ENCODE peak calls at places on chromosomes 5 and 9, in ten cellular contexts. One of them, this sample, is unnamed.
A peak's percentile ranks its signal among the peaks of the same experiment; 100 is the strongest.

GRCh38 chr5:172454355-172455086 is at the start of gene SH3PXD2B:
- DNase-seq in T-helper 1 cell: no peak
- DNase-seq in cardiac fibroblast: peak; percentile 63
- DNase-seq in GM06990: peak; percentile 39
- DNase-seq in stimulated activated naive CD8-positive, alpha-beta T cell treated with anti-CD3 and anti-CD28 coated beads, Interleukin-15, amount 100 ng/mL, for 72 hours: peak; percentile 27
- DNase-seq in coronary artery: no peak
- DNase-seq in astrocyte of the spinal cord: peak; percentile 39
- DNase-seq in HCEC 1CT: peak; percentile 78
- DNase-seq in ACHN: peak; percentile 55
- DNase-seq in NCI-H1092: no peak
- DNase-seq in this sample: peak; percentile 70

GRCh38 chr9:133113163-133113927 is 7.7 kb downstream of the RALGDS start:
- DNase-seq in NCI-H1092: no peak
- DNase-seq in ACHN: no peak
- DNase-seq in GM06990: no peak
- DNase-seq in coronary artery: no peak
- DNase-seq in T-helper 1 cell: no peak
- DNase-seq in astrocyte of the spinal cord: peak; percentile 74
- DNase-seq in cardiac fibroblast: no peak
- DNase-seq in HCEC 1CT: no peak
- DNase-seq in stimulated activated naive CD8-positive, alpha-beta T cell treated with anti-CD3 and anti-CD28 coated beads, Interleukin-15, amount 100 ng/mL, for 72 hours: no peak
- DNase-seq in this sample: peak; percentile 69

GRCh38 chr5:68409259-68409658 is 193.7 kb downstream of the PIK3R1 start:
- DNase-seq in HCEC 1CT: peak; percentile 90
- DNase-seq in stimulated activated naive CD8-positive, alpha-beta T cell treated with anti-CD3 and anti-CD28 coated beads, Interleukin-15, amount 100 ng/mL, for 72 hours: no peak
- DNase-seq in GM06990: no peak
- DNase-seq in ACHN: peak; percentile 11
- DNase-seq in coronary artery: no peak
- DNase-seq in cardiac fibroblast: peak; percentile 78
- DNase-seq in NCI-H1092: no peak
- DNase-seq in astrocyte of the spinal cord: peak; percentile 14
- DNase-seq in T-helper 1 cell: no peak
- DNase-seq in this sample: peak; percentile 93

GRCh38 chr5:172778223-172778814 is 7.3 kb upstream of the DUSP1 start:
- DNase-seq in coronary artery: no peak
- DNase-seq in T-helper 1 cell: no peak
- DNase-seq in GM06990: no peak
- DNase-seq in HCEC 1CT: peak; percentile 85
- DNase-seq in stimulated activated naive CD8-positive, alpha-beta T cell treated with anti-CD3 and anti-CD28 coated beads, Interleukin-15, amount 100 ng/mL, for 72 hours: no peak
- DNase-seq in cardiac fibroblast: peak; percentile 90
- DNase-seq in astrocyte of the spinal cord: peak; percentile 93
- DNase-seq in ACHN: peak; percentile 86
- DNase-seq in NCI-H1092: no peak
- DNase-seq in this sample: peak; percentile 90

GRCh38 chr9:38263534-38263933 is 129.0 kb upstream of the ALDH1B1 start:
- DNase-seq in NCI-H1092: no peak
- DNase-seq in astrocyte of the spinal cord: peak; percentile 42
- DNase-seq in ACHN: peak; percentile 45
- DNase-seq in coronary artery: no peak
- DNase-seq in T-helper 1 cell: no peak
- DNase-seq in GM06990: no peak
- DNase-seq in cardiac fibroblast: peak; percentile 58
- DNase-seq in stimulated activated naive CD8-positive, alpha-beta T cell treated with anti-CD3 and anti-CD28 coated beads, Interleukin-15, amount 100 ng/mL, for 72 hours: no peak
- DNase-seq in HCEC 1CT: peak; percentile 31
- DNase-seq in this sample: peak; percentile 40

GRCh38 chr9:77521091-77521490 is 127.0 kb downstream of the GNA14 start:
- DNase-seq in coronary artery: no peak
- DNase-seq in NCI-H1092: no peak
- DNase-seq in ACHN: no peak
- DNase-seq in T-helper 1 cell: no peak
- DNase-seq in cardiac fibroblast: no peak
- DNase-seq in stimulated activated naive CD8-positive, alpha-beta T cell treated with anti-CD3 and anti-CD28 coated beads, Interleukin-15, amount 100 ng/mL, for 72 hours: no peak
- DNase-seq in GM06990: no peak
- DNase-seq in astrocyte of the spinal cord: no peak
- DNase-seq in HCEC 1CT: no peak
- DNase-seq in this sample: no peak

GRCh38 chr9:133375116-133375723 is 640 bp downstream of the SURF4 start:
- DNase-seq in HCEC 1CT: peak; percentile 48
- DNase-seq in GM06990: peak; percentile 52
- DNase-seq in stimulated activated naive CD8-positive, alpha-beta T cell treated with anti-CD3 and anti-CD28 coated beads, Interleukin-15, amount 100 ng/mL, for 72 hours: peak; percentile 52
- DNase-seq in ACHN: peak; percentile 38
- DNase-seq in cardiac fibroblast: peak; percentile 61
- DNase-seq in coronary artery: no peak
- DNase-seq in astrocyte of the spinal cord: peak; percentile 54
- DNase-seq in NCI-H1092: no peak
- DNase-seq in T-helper 1 cell: no peak
- DNase-seq in this sample: peak; percentile 58

GRCh38 chr5:101102506-101102905 is 199.4 kb upstream of the ST8SIA4 start:
- DNase-seq in ACHN: peak; percentile 16
- DNase-seq in stimulated activated naive CD8-positive, alpha-beta T cell treated with anti-CD3 and anti-CD28 coated beads, Interleukin-15, amount 100 ng/mL, for 72 hours: no peak
- DNase-seq in GM06990: no peak
- DNase-seq in NCI-H1092: no peak
- DNase-seq in coronary artery: no peak
- DNase-seq in HCEC 1CT: no peak
- DNase-seq in T-helper 1 cell: no peak
- DNase-seq in astrocyte of the spinal cord: peak; percentile 9
- DNase-seq in cardiac fibroblast: no peak
- DNase-seq in this sample: no peak

GRCh38 chr5:132327278-132327959 is 33.2 kb downstream of the SLC22A4 start:
- DNase-seq in coronary artery: no peak
- DNase-seq in astrocyte of the spinal cord: no peak
- DNase-seq in stimulated activated naive CD8-positive, alpha-beta T cell treated with anti-CD3 and anti-CD28 coated beads, Interleukin-15, amount 100 ng/mL, for 72 hours: no peak
- DNase-seq in HCEC 1CT: peak; percentile 13
- DNase-seq in NCI-H1092: no peak
- DNase-seq in ACHN: no peak
- DNase-seq in GM06990: no peak
- DNase-seq in T-helper 1 cell: no peak
- DNase-seq in cardiac fibroblast: peak; percentile 48
- DNase-seq in this sample: peak; percentile 21

GRCh38 chr5:77282337-77283027 is 72.0 kb downstream of the PDE8B start:
- DNase-seq in cardiac fibroblast: peak; percentile 30
- DNase-seq in T-helper 1 cell: no peak
- DNase-seq in NCI-H1092: no peak
- DNase-seq in HCEC 1CT: peak; percentile 54
- DNase-seq in astrocyte of the spinal cord: peak; percentile 29
- DNase-seq in coronary artery: no peak
- DNase-seq in stimulated activated naive CD8-positive, alpha-beta T cell treated with anti-CD3 and anti-CD28 coated beads, Interleukin-15, amount 100 ng/mL, for 72 hours: no peak
- DNase-seq in ACHN: no peak
- DNase-seq in GM06990: no peak
- DNase-seq in this sample: peak; percentile 96

GRCh38 chr5:110258460-110258859 is 468.0 kb downstream of the TMEM232 start:
- DNase-seq in cardiac fibroblast: peak; percentile 1
- DNase-seq in coronary artery: no peak
- DNase-seq in astrocyte of the spinal cord: peak; percentile 68
- DNase-seq in NCI-H1092: peak; percentile 0
- DNase-seq in ACHN: peak; percentile 25
- DNase-seq in T-helper 1 cell: no peak
- DNase-seq in HCEC 1CT: peak; percentile 7
- DNase-seq in stimulated activated naive CD8-positive, alpha-beta T cell treated with anti-CD3 and anti-CD28 coated beads, Interleukin-15, amount 100 ng/mL, for 72 hours: no peak
- DNase-seq in GM06990: no peak
- DNase-seq in this sample: peak; percentile 47

GRCh38 chr5:68432682-68433081 is 217.1 kb downstream of the PIK3R1 start:
- DNase-seq in cardiac fibroblast: no peak
- DNase-seq in astrocyte of the spinal cord: no peak
- DNase-seq in ACHN: no peak
- DNase-seq in T-helper 1 cell: peak; percentile 16
- DNase-seq in stimulated activated naive CD8-positive, alpha-beta T cell treated with anti-CD3 and anti-CD28 coated beads, Interleukin-15, amount 100 ng/mL, for 72 hours: peak; percentile 25
- DNase-seq in GM06990: no peak
- DNase-seq in NCI-H1092: no peak
- DNase-seq in HCEC 1CT: no peak
- DNase-seq in coronary artery: no peak
- DNase-seq in this sample: no peak

GRCh38 chr9:113492343-113493079 is 29.0 kb downstream of the RGS3 start:
- DNase-seq in cardiac fibroblast: peak; percentile 10
- DNase-seq in ACHN: no peak
- DNase-seq in coronary artery: no peak
- DNase-seq in astrocyte of the spinal cord: no peak
- DNase-seq in HCEC 1CT: no peak
- DNase-seq in NCI-H1092: no peak
- DNase-seq in GM06990: no peak
- DNase-seq in stimulated activated naive CD8-positive, alpha-beta T cell treated with anti-CD3 and anti-CD28 coated beads, Interleukin-15, amount 100 ng/mL, for 72 hours: no peak
- DNase-seq in T-helper 1 cell: no peak
- DNase-seq in this sample: no peak

GRCh38 chr9:114958021-114958846 is 27.8 kb upstream of the TNFSF8 start:
- DNase-seq in stimulated activated naive CD8-positive, alpha-beta T cell treated with anti-CD3 and anti-CD28 coated beads, Interleukin-15, amount 100 ng/mL, for 72 hours: peak; percentile 72
- DNase-seq in cardiac fibroblast: peak; percentile 51
- DNase-seq in coronary artery: peak; percentile 74
- DNase-seq in T-helper 1 cell: no peak
- DNase-seq in GM06990: no peak
- DNase-seq in HCEC 1CT: no peak
- DNase-seq in NCI-H1092: no peak
- DNase-seq in astrocyte of the spinal cord: no peak
- DNase-seq in ACHN: no peak
- DNase-seq in this sample: no peak

GRCh38 chr9:87535817-87536539 is 38.3 kb downstream of the DAPK1 start:
- DNase-seq in astrocyte of the spinal cord: no peak
- DNase-seq in T-helper 1 cell: no peak
- DNase-seq in NCI-H1092: no peak
- DNase-seq in cardiac fibroblast: no peak
- DNase-seq in coronary artery: no peak
- DNase-seq in GM06990: peak; percentile 64
- DNase-seq in ACHN: no peak
- DNase-seq in HCEC 1CT: no peak
- DNase-seq in stimulated activated naive CD8-positive, alpha-beta T cell treated with anti-CD3 and anti-CD28 coated beads, Interleukin-15, amount 100 ng/mL, for 72 hours: peak; percentile 66
- DNase-seq in this sample: no peak

GRCh38 chr5:99614888-99615287 is 686.1 kb upstream of the CHD1 start:
- DNase-seq in cardiac fibroblast: no peak
- DNase-seq in astrocyte of the spinal cord: no peak
- DNase-seq in stimulated activated naive CD8-positive, alpha-beta T cell treated with anti-CD3 and anti-CD28 coated beads, Interleukin-15, amount 100 ng/mL, for 72 hours: no peak
- DNase-seq in ACHN: no peak
- DNase-seq in T-helper 1 cell: no peak
- DNase-seq in NCI-H1092: no peak
- DNase-seq in GM06990: no peak
- DNase-seq in HCEC 1CT: no peak
- DNase-seq in coronary artery: no peak
- DNase-seq in this sample: no peak

GRCh38 chr9:32339424-32339823 is 45.0 kb upstream of the ACO1 start:
- DNase-seq in stimulated activated naive CD8-positive, alpha-beta T cell treated with anti-CD3 and anti-CD28 coated beads, Interleukin-15, amount 100 ng/mL, for 72 hours: no peak
- DNase-seq in coronary artery: no peak
- DNase-seq in HCEC 1CT: no peak
- DNase-seq in GM06990: peak; percentile 6
- DNase-seq in cardiac fibroblast: no peak
- DNase-seq in astrocyte of the spinal cord: no peak
- DNase-seq in ACHN: no peak
- DNase-seq in T-helper 1 cell: no peak
- DNase-seq in NCI-H1092: no peak
- DNase-seq in this sample: no peak

GRCh38 chr9:21110708-21111576 is 30.7 kb downstream of the IFNW1 start:
- DNase-seq in cardiac fibroblast: peak; percentile 82
- DNase-seq in ACHN: no peak
- DNase-seq in GM06990: peak; percentile 38
- DNase-seq in astrocyte of the spinal cord: peak; percentile 75
- DNase-seq in coronary artery: no peak
- DNase-seq in stimulated activated naive CD8-positive, alpha-beta T cell treated with anti-CD3 and anti-CD28 coated beads, Interleukin-15, amount 100 ng/mL, for 72 hours: no peak
- DNase-seq in NCI-H1092: peak; percentile 70
- DNase-seq in T-helper 1 cell: no peak
- DNase-seq in HCEC 1CT: peak; percentile 59
- DNase-seq in this sample: peak; percentile 70

GRCh38 chr5:151923865-151924264 is 786 bp downstream of the GLRA1 start:
- DNase-seq in GM06990: no peak
- DNase-seq in T-helper 1 cell: no peak
- DNase-seq in cardiac fibroblast: peak; percentile 18
- DNase-seq in coronary artery: no peak
- DNase-seq in astrocyte of the spinal cord: no peak
- DNase-seq in HCEC 1CT: peak; percentile 20
- DNase-seq in ACHN: no peak
- DNase-seq in stimulated activated naive CD8-positive, alpha-beta T cell treated with anti-CD3 and anti-CD28 coated beads, Interleukin-15, amount 100 ng/mL, for 72 hours: no peak
- DNase-seq in NCI-H1092: peak; percentile 13
- DNase-seq in this sample: peak; percentile 24

This sample was measured in EL.